ENCODE peak calls at places on chromosomes 16 and 17, in five cellular contexts. Z, Q, G, T and N are unnamed samples. For H3K4me1, the result is how much of the 10 kb centered on the place peaks cover.

GRCh38 chr17:50837980-50838954 is 2.9 kb downstream of the WFIKKN2 start:
- DNase-seq in Q (no peak), G (no peak), Z (no peak), T (no peak), N (no peak)

GRCh38 chr16:88437367-88437964 is 15.6 kb upstream of the ZFPM1 start:
- DNase-seq in T (no peak), Q (no peak), Z (peak), G (peak), N (peak)

GRCh38 chr16:9042533-9042932 is 48.9 kb upstream of the HAPSTR1 start:
- DNase-seq in G (no peak), T (no peak), Q (no peak), Z (no peak), N (peak)

GRCh38 chr16:30741461-30741914 is 6.7 kb upstream of the PHKG2 start:
- DNase-seq in Z (peak), G (peak), T (peak), Q (peak), N (peak)

GRCh38 chr17:81097134-81097942 is 62.4 kb downstream of the BAIAP2 start:
- DNase-seq in T (peak), Z (peak), G (peak), Q (peak), N (peak)

GRCh38 chr17:9204623-9205329 is 183.5 kb downstream of the NTN1 start:
- DNase-seq in T (no peak), G (no peak), Z (no peak), Q (no peak), N (no peak)

GRCh38 chr16:14196539-14196938 is 125.4 kb downstream of the MRTFB start:
- DNase-seq in Z (no peak), T (no peak), G (no peak), Q (no peak), N (no peak)

GRCh38 chr16:29943846-29944669 is 17.8 kb upstream of the TMEM219 start:
- DNase-seq in Z (peak), G (peak), Q (peak), T (peak), N (peak)

GRCh38 chr16:47886631-47887415 is 269.0 kb downstream of the ABCC12 start:
- DNase-seq in T (peak), Q (no peak), G (no peak), Z (no peak), N (no peak)

GRCh38 chr17:6064855-6065254 is 5.3 kb upstream of the WSCD1 start:
- DNase-seq in T (no peak), G (no peak), Q (no peak), Z (no peak), N (no peak)

GRCh38 chr16:66511615-66512500 is 38.1 kb downstream of the TK2 start:
- DNase-seq in G (peak), Q (peak), Z (peak), T (peak), N (peak)

GRCh38 chr16:87702325-87702811 is 63.4 kb downstream of the KLHDC4 start:
- DNase-seq in Z (no peak), T (peak), G (no peak), Q (no peak), N (peak)

GRCh38 chr16:67558859-67559258 is 3.5 kb upstream of the CTCF start:
- DNase-seq in Q (no peak), Z (no peak), T (no peak), G (no peak), N (no peak)

GRCh38 chr17:59752922-59753321 is 45.5 kb downstream of the VMP1 start:
- DNase-seq in T (no peak), G (no peak), Q (no peak), Z (no peak), N (no peak)

GRCh38 chr16:2973081-2973480 is 3.9 kb downstream of the PAQR4 start:
- DNase-seq in Q (no peak), T (no peak), Z (no peak), G (no peak), N (no peak)

GRCh38 chr16:49000594-49000993 is 281.0 kb downstream of the CBLN1 start:
- DNase-seq in Z (no peak), Q (no peak), T (no peak), G (peak), N (no peak)

GRCh38 chr17:82598256-82599011 is 49.8 kb downstream of the WDR45B start:
- DNase-seq in Q (peak), G (no peak), Z (peak), T (peak), N (peak)

GRCh38 chr16:67647681-67648080 is 2.7 kb downstream of the CARMIL2 start:
- DNase-seq in Q (no peak), G (no peak), T (no peak), Z (no peak), N (no peak)

GRCh38 chr17:81335388-81336157 is 40.5 kb upstream of the SLC38A10 start:
- DNase-seq in Z (no peak), T (no peak), G (no peak), Q (no peak), N (no peak)

GRCh38 chr16:88634994-88635670 is 3.2 kb upstream of the IL17C start:
- DNase-seq in Q (no peak), G (peak), T (peak), Z (no peak), N (peak)

GRCh38 chr17:17042851-17043667 is 802 bp downstream of the MPRIP start:
- DNase-seq in Q (no peak), Z (peak), T (peak), G (peak), N (peak)

GRCh38 chr17:17042381-17042736 is at the start of gene MPRIP:
- DNase-seq in Z (no peak), G (no peak), T (no peak), Q (no peak), N (no peak)

GRCh38 chr17:17048106-17048505 is 5.8 kb downstream of the MPRIP start:
- DNase-seq in Z (no peak), T (no peak), Q (no peak), G (no peak), N (no peak)

GRCh38 chr17:17043668-17044226 is 1.5 kb downstream of the MPRIP start:
- DNase-seq in Q (no peak), G (no peak), T (peak), Z (no peak), N (peak)

GRCh38 chr17:17044846-17045561 is 2.7 kb downstream of the MPRIP start:
- DNase-seq in G (peak), Z (peak), T (peak), Q (peak), N (peak)
- H3K4me1 ChIP-seq in G (under half), Z (under half), T (under half), Q (under half), N (under half)

GRCh38 chr16:4115209-4115940 is 867 bp downstream of the ADCY9 start:
- DNase-seq in G (peak), Z (peak), Q (peak), T (peak), N (peak)
- H3K9ac ChIP-seq in G (no peak), Z (peak), Q (peak), T (peak), N (peak)

GRCh38 chr17:77388384-77389306 is 247.9 kb downstream of the SEC14L1 start:
- DNase-seq in G (no peak), Q (peak), Z (peak), T (peak), N (peak)

GRCh38 chr17:77383613-77384608 is 243.1 kb downstream of the SEC14L1 start:
- DNase-seq in Q (no peak), G (peak), Z (no peak), T (no peak), N (peak)

GRCh38 chr17:77386502-77387192 is 245.9 kb downstream of the SEC14L1 start:
- DNase-seq in T (no peak), Q (no peak), Z (no peak), G (no peak), N (no peak)

GRCh38 chr17:77387891-77388290 is 247.1 kb downstream of the SEC14L1 start:
- DNase-seq in G (no peak), Z (no peak), T (no peak), Q (no peak), N (no peak)

DNA sequence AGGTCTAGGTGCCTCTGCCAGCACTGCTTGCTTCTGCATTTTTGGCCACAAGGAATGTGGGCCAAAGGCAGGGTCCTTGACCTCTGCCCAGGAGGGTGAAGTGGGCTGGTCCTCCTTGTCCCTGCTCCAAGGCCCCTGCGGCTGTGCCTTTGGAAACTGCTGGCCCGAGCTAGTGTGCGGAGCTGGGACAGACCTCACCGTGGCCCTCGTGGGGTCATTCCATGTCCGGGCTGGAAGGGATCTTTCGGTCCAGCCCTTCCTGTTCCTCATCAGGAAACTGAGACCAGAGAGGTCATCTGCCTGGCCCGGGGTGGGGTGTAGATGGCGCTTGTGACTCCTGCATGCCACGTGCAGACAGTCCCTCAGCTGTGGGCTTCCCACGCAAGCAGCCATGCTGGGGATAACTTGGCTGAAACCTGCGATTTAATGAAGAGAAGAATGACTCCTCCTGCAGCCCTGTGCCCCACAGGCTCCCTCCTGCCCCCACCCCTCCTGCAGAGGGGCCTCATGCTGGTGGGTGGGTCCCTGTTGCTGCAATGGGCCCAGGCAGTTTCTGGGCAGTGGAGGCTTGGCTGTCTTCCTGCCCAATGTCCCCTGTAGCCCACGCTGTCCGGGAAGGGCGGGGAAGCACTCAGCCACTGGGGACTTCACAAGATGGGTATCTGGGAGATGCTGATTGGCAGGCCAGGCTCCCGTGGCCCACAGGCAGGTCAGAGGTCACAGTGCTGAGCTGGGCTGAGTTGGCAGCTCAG is 245.2 kb downstream of the SEC14L1 start:
- DNase-seq in Z (no peak), G (no peak), Q (no peak), T (no peak), N (peak)
- H3K4me1 ChIP-seq in Z (half or more), G (half or more), Q (half or more), T (half or more), N (half or more)

GRCh38 chr17:40312893-40313659 is 4.1 kb downstream of the RARA start:
- DNase-seq in Q (no peak), T (no peak), Z (no peak), G (no peak), N (no peak)

GRCh38 chr17:40312131-40312731 is 3.3 kb downstream of the RARA start:
- DNase-seq in T (no peak), Z (no peak), G (peak), Q (no peak), N (no peak)

GRCh38 chr17:40309938-40310510 is 1.0 kb downstream of the RARA start:
- DNase-seq in Q (no peak), Z (no peak), G (no peak), T (no peak), N (no peak)

GRCh38 chr17:40310882-40311391 is 2.0 kb downstream of the RARA start:
- DNase-seq in T (no peak), Z (no peak), Q (no peak), G (no peak), N (no peak)

GRCh38 chr17:40311575-40311974 is 2.6 kb downstream of the RARA start:
- DNase-seq in T (no peak), Z (no peak), G (peak), Q (no peak), N (peak)
- H3K9ac ChIP-seq in T (no peak), Z (no peak), G (no peak), Q (no peak), N (no peak)

GRCh38 chr17:71315568-71315967 is 805.3 kb upstream of the SOX9 start:
- DNase-seq in T (no peak), Q (no peak), G (no peak), Z (no peak), N (no peak)
- H3K4me1 ChIP-seq in T (under half), Q (under half), G (under half), Z (under half), N (under half)

GRCh38 chr16:73060948-73061495 is 13.1 kb upstream of the ZFHX3 start:
- DNase-seq in Z (no peak), G (no peak), Q (no peak), T (peak), N (no peak)
- H3K9ac ChIP-seq in Z (peak), G (no peak), Q (peak), T (peak), N (no peak)